ENCODE peak calls at places on chromosomes 4 and X, in four cellular contexts. One of them, this sample, is unnamed.

GRCh38 chrX:105190252-105190853 is 30.1 kb downstream of the TEX13A start:
- DNase-seq in K562: peak; percentile 10
- DNase-seq in HepG2: no peak
- DNase-seq in GM12878: no peak
- DNase-seq in this sample: no peak

GRCh38 chr4:186202490-186203140 is 11.2 kb downstream of the CYP4V2 start:
- DNase-seq in K562: no peak
- DNase-seq in HepG2: no peak
- DNase-seq in GM12878: no peak
- DNase-seq in this sample: no peak

GRCh38 chr4:64784125-64784524 is 374.9 kb upstream of the TECRL start:
- DNase-seq in K562: no peak
- DNase-seq in GM12878: no peak
- DNase-seq in HepG2: no peak
- DNase-seq in this sample: no peak

GRCh38 chr4:8050555-8051206 is 107.9 kb downstream of the ABLIM2 start:
- DNase-seq in HepG2: peak; percentile 92
- DNase-seq in K562: no peak
- DNase-seq in GM12878: no peak
- DNase-seq in this sample: no peak

GRCh38 chrX:138794285-138794684 is 82.8 kb upstream of the FGF13 start:
- DNase-seq in GM12878: no peak
- DNase-seq in HepG2: no peak
- DNase-seq in K562: no peak
- DNase-seq in this sample: no peak

GRCh38 chr4:79772510-79772909 is 300.5 kb downstream of the ANTXR2 start:
- DNase-seq in K562: no peak
- DNase-seq in HepG2: no peak
- DNase-seq in GM12878: no peak
- DNase-seq in this sample: no peak

GRCh38 chr4:152369903-152370296 is 166.0 kb downstream of the FBXW7 start:
- DNase-seq in GM12878: no peak
- DNase-seq in K562: no peak
- DNase-seq in HepG2: no peak
- DNase-seq in this sample: no peak

GRCh38 chr4:87060957-87061356 is 126.1 kb downstream of the AFF1 start:
- DNase-seq in K562: no peak
- DNase-seq in HepG2: no peak
- DNase-seq in GM12878: no peak
- DNase-seq in this sample: no peak

GRCh38 chr4:147560632-147561031 is 56.6 kb upstream of the TMEM184C start:
- DNase-seq in GM12878: no peak
- DNase-seq in K562: no peak
- DNase-seq in HepG2: no peak
- DNase-seq in this sample: no peak

GRCh38 chr4:137343221-137343620 is 189.1 kb downstream of the PCDH18 start:
- DNase-seq in HepG2: no peak
- DNase-seq in GM12878: no peak
- DNase-seq in K562: no peak
- DNase-seq in this sample: no peak

GRCh38 chr4:91936301-91936700 is 367.5 kb upstream of the GRID2 start:
- DNase-seq in K562: no peak
- DNase-seq in HepG2: no peak
- DNase-seq in GM12878: no peak
- DNase-seq in this sample: no peak

DNA sequence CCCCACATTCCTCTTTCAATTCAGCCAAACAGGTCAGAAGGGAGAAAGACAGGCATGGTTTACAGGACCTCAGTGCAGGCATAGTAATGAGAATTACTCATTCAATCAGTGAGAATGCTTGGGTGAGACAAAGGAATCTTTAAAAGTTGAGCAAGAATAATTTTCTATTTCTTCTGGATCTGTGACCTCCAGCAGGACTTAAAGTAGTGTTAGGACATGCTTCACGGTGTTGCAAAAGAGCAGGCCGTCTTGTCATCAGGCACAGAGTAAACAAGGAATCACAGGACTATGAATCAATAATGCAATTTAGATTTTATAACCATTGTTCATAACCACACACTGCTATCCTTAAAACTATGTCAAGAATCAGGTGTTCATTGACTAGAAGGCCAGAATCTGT is 130.6 kb upstream of the GLRA2 start:
- DNase-seq in K562: no peak
- DNase-seq in GM12878: no peak
- DNase-seq in HepG2: no peak
- DNase-seq in this sample: no peak
- TF ChIP-seq CHD4 in K562: no peak
- TF ChIP-seq CHD4 in GM12878: no peak
- TF ChIP-seq CHD4 in HepG2: no peak
- TF ChIP-seq CHD4 in this sample: no peak

GRCh38 chrX:118577041-118577440 is 81.4 kb downstream of the DOCK11 start:
- DNase-seq in HepG2: peak; percentile 0
- DNase-seq in K562: no peak
- DNase-seq in GM12878: no peak
- DNase-seq in this sample: no peak
- TF ChIP-seq CHD4 in HepG2: no peak
- TF ChIP-seq CHD4 in K562: no peak
- TF ChIP-seq CHD4 in GM12878: no peak
- TF ChIP-seq CHD4 in this sample: no peak

GRCh38 chrX:8726031-8726652 is 5.8 kb downstream of the ANOS1 start:
- DNase-seq in K562: no peak
- DNase-seq in GM12878: no peak
- DNase-seq in HepG2: no peak
- DNase-seq in this sample: no peak

GRCh38 chrX:8730812-8731578 is 942 bp downstream of the ANOS1 start:
- DNase-seq in GM12878: no peak
- DNase-seq in K562: no peak
- DNase-seq in HepG2: no peak
- DNase-seq in this sample: no peak

GRCh38 chrX:8728932-8729331 is 3.0 kb downstream of the ANOS1 start:
- DNase-seq in HepG2: no peak
- DNase-seq in K562: no peak
- DNase-seq in GM12878: no peak
- DNase-seq in this sample: no peak

DNA sequence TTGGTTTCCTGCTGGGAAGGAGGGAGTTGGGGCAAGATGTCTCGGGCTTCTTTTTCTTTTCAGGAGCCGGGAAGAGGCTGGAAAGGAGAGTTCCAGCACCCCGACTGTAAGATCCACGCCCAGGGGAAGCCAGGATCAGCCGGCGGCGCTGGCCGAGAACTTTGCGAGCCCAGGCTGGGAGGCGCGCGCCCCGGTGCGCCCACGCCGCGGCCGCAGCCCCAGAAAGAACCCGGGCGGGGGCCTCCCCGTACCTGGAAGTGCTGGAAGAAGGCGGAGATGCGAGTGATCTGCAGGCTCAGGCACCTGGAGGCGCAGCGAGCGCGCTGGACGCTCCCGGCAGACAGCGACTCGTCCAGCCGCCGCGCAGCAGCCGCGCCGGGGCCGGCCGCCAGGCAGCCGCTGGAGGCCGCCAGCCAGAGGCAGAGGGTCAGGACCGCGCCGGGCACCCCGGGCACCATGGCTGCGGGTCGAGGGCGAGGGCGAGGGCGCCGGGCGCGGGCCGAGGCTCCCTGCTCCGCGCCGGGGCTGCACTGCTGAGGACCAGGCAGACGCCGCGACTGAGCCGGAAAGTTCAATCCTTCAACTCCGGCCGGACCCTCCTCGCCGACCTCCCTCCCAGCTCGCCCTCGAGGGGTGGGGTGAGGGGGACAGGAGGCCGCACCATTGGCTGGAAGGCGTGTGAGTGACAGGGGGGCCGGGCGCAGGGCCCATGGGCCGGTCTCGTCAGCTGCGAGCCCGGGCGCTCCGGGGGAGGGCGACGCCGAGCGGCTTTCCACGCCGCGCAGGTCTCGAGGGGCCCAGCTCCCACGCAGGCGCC is at the start of gene ANOS1:
- DNase-seq in K562: no peak
- DNase-seq in GM12878: no peak
- DNase-seq in HepG2: no peak
- DNase-seq in this sample: no peak
- TF ChIP-seq CHD4 in K562: no peak
- TF ChIP-seq CHD4 in GM12878: no peak
- TF ChIP-seq CHD4 in HepG2: no peak
- TF ChIP-seq CHD4 in this sample: no peak

DNA sequence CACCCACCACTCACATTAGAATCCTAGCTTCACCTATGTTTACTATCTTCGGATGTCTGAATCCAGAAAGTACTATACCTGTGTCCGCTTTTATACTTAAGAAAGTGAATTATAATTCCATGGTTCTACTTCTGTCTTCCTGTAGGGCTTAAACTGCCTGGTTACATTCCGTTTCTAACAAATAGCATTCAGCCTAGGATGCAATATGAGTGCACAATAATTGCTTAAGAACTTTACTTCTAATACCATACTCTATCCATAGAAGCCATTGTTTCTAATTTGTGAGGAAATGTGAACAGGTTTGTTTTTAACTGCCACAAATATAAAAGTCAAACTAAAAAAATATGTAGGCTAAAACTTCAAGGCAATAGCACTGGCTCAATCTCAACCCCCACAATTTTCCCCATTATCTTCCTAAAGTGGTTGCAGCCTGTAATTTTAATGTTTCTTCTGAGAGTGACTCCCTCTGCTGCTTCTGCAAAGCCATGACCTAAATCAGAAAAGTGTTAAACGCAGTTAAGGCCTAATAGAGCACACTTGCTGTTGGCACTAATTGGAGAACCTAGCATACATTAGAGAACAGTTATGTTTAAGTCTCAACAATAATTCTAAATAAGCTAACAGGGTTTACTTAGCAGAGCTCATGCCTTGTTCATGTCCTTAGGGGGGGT is 4.2 kb downstream of the UNC5C start:
- DNase-seq in K562: no peak
- DNase-seq in GM12878: no peak
- DNase-seq in HepG2: no peak
- DNase-seq in this sample: no peak
- TF ChIP-seq CHD4 in K562: no peak
- TF ChIP-seq CHD4 in GM12878: no peak
- TF ChIP-seq CHD4 in HepG2: no peak
- TF ChIP-seq CHD4 in this sample: no peak

GRCh38 chrX:153851981-153852380 is 21.6 kb upstream of the PDZD4 start:
- DNase-seq in HepG2: no peak
- DNase-seq in GM12878: no peak
- DNase-seq in K562: no peak
- DNase-seq in this sample: no peak
- TF ChIP-seq CHD4 in HepG2: no peak
- TF ChIP-seq CHD4 in GM12878: no peak
- TF ChIP-seq CHD4 in K562: no peak
- TF ChIP-seq CHD4 in this sample: no peak

This sample was measured in A549.